ENCODE peak calls at places on chromosomes 5 and 9, in five cellular contexts. M, I, Q, B and Z are unnamed samples.

GRCh38 chr9:36298566-36298965 is 40.3 kb upstream of the GNE start:
- DNase-seq in M (no peak), I (no peak), Q (peak; percentile 14), B (no peak), Z (no peak)

GRCh38 chr5:158084292-158084691 is 225.3 kb upstream of the CLINT1 start:
- DNase-seq in M (peak; percentile 25), I (no peak), Q (peak; percentile 86), B (no peak), Z (peak; percentile 74)

GRCh38 chr5:111163000-111163399 is 61.2 kb upstream of the CAMK4 start:
- DNase-seq in M (no peak), I (no peak), Q (no peak), B (no peak), Z (no peak)

GRCh38 chr9:86434039-86434726 is 80.0 kb upstream of the TUT7 start:
- DNase-seq in M (peak; percentile 67), I (no peak), Q (peak; percentile 83), B (no peak), Z (peak; percentile 56)

GRCh38 chr9:104961701-104962359 is 33.9 kb upstream of the ABCA1 start:
- DNase-seq in M (peak; percentile 36), I (no peak), Q (peak; percentile 54), B (no peak), Z (peak; percentile 36)

GRCh38 chr9:116285320-116285719 is 131.7 kb downstream of the PAPPA start:
- DNase-seq in M (no peak), I (no peak), Q (no peak), B (no peak), Z (no peak)

GRCh38 chr5:159619826-159620225 is 289.5 kb upstream of the IL12B start:
- DNase-seq in M (no peak), I (no peak), Q (no peak), B (no peak), Z (no peak)

GRCh38 chr9:21904371-21904770 is 89.8 kb downstream of the CDKN2A start:
- DNase-seq in M (no peak), I (no peak), Q (peak; percentile 77), B (peak; percentile 3), Z (no peak)

GRCh38 chr5:159310492-159310891 is 19.8 kb downstream of the IL12B start:
- DNase-seq in M (peak; percentile 59), I (no peak), Q (no peak), B (no peak), Z (peak; percentile 42)

GRCh38 chr9:136367296-136368145 is 4.0 kb upstream of the DNLZ start:
- DNase-seq in M (no peak), I (no peak), Q (no peak), B (no peak), Z (no peak)

GRCh38 chr5:6847896-6848295 is 134.7 kb downstream of the TENT4A start:
- DNase-seq in M (no peak), I (no peak), Q (no peak), B (no peak), Z (no peak)

GRCh38 chr9:111287127-111287526 is 42.9 kb downstream of the OR2K2 start:
- DNase-seq in M (peak; percentile 55), I (no peak), Q (peak; percentile 66), B (peak; percentile 42), Z (peak; percentile 39)

GRCh38 chr9:69758981-69759477 is 782 bp downstream of the PTAR1 start:
- DNase-seq in M (peak; percentile 9), I (no peak), Q (peak; percentile 23), B (no peak), Z (peak; percentile 30)

GRCh38 chr5:43066799-43067741 is 27.0 kb upstream of the ANXA2R start:
- DNase-seq in M (peak; percentile 92), I (peak; percentile 87), Q (peak; percentile 93), B (no peak), Z (peak; percentile 91)

GRCh38 chr5:156800982-156801381 is 49.1 kb upstream of the PPP1R2B start:
- DNase-seq in M (no peak), I (no peak), Q (no peak), B (no peak), Z (no peak)

GRCh38 chr5:142697846-142698245 is 12.0 kb upstream of the FGF1 start:
- DNase-seq in M (no peak), I (no peak), Q (peak; percentile 64), B (no peak), Z (peak; percentile 71)

GRCh38 chr5:169856571-169856970 is 123.7 kb downstream of the INSYN2B start:
- DNase-seq in M (peak; percentile 88), I (no peak), Q (peak; percentile 91), B (peak; percentile 62), Z (peak; percentile 65)

GRCh38 chr5:103224894-103225246 is 33.7 kb upstream of the MACIR start:
- DNase-seq in M (no peak), I (no peak), Q (no peak), B (no peak), Z (no peak)

GRCh38 chr9:23820731-23821399 is 5.2 kb downstream of the ELAVL2 start:
- DNase-seq in M (peak; percentile 58), I (no peak), Q (no peak), B (no peak), Z (peak; percentile 18)

GRCh38 chr9:13899924-13900323 is 414.0 kb downstream of the NFIB start:
- DNase-seq in M (peak; percentile 43), I (no peak), Q (no peak), B (no peak), Z (peak; percentile 65)

DNA sequence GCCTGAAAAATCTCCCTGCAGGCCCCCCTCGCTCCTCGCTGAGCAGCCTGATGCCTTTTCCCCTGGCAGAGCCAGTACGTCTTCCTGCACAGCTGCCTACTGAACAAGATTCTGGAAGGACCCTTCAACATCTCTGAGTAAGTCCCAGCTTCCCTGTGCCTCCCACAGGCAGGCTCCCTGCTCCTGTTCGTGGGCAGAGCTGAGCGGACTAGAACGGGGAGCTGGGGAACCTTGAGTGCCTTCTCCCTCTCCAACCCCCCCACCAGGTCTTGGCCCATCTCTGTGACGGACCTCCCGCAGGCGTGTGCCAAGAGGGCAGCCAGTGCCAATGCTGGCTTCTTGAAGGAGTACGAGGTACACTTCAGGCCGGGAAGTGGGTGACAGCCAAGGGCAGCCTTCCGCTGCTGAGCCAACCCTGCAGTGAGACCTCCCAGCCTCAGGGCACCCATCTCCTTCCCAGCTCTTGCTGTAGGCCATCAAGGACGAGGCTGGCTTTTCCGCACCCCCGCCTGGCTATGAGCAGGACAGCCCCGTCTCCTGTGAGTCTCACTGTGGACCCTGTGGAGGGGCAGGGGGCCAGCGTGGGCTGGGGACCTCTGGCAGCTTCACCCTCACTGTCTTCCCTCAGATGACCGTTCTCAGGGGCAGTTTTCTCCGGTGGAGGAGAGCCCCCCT is 21.1 kb upstream of the SPTLC1 start:
- DNase-seq in M (no peak), I (no peak), Q (no peak), B (no peak), Z (no peak)
- TF ChIP-seq CTCF in M (no peak), I (no peak), Q (no peak), B (no peak), Z (no peak)

GRCh38 chr5:132227485-132228240 is at the start of gene P4HA2:
- DNase-seq in M (peak; percentile 77), I (peak; percentile 34), Q (peak; percentile 67), B (no peak), Z (peak; percentile 86)
- TF ChIP-seq CTCF in M (no peak), I (no peak), Q (no peak), B (no peak), Z (peak; percentile 21)

DNA sequence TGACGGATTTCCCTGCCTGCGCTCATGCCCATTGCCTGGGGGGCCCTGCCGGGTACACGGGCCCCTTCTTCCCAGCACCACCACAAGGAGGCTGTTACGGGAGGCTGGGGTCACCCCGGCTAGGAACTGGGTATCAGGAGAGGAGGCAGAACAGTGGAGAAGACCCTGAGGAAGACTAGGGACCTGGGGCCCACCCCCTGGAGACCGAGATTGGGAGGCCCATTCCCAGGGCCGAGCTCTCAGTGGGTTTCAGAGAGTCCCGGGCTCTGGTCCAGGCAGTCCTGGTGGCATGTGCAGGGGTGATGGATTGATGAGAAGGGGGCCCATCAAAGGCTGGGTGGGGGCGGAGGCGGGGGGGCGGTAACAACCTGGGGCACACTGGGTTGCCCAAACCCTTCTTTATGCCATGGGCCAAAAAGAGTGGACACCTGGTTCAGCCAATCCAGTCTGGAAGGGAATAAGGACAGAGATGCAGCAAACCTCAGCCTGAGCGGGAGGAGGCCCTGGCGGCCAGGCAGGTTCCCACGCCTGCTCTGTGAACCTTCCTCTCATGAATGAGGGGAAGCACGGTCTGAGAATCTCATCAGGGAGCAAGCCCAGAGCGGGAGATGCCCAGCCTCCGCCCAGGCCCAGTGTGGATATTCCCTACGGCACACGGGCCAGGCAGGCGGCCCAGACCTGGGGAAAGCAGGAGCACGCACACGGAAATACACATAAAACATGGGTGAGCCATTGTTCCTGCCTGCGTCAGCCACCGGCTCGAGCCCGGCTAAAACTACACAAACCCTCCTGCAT is 785 bp upstream of the P4HA2 start:
- DNase-seq in M (no peak), I (no peak), Q (no peak), B (no peak), Z (no peak)
- TF ChIP-seq CTCF in M (peak; percentile 4), I (no peak), Q (no peak), B (peak; percentile 11), Z (no peak)

GRCh38 chr5:74988273-74988983 is 63.9 kb downstream of the GCNT4 start:
- DNase-seq in M (no peak), I (no peak), Q (no peak), B (no peak), Z (no peak)
- TF ChIP-seq CTCF in M (no peak), I (no peak), Q (no peak), B (no peak), Z (no peak)

GRCh38 chr5:149432861-149433462 is 53.9 kb upstream of the IL17B start:
- DNase-seq in M (no peak), I (no peak), Q (no peak), B (no peak), Z (no peak)

GRCh38 chr5:149432377-149432776 is 53.3 kb upstream of the IL17B start:
- DNase-seq in M (no peak), I (no peak), Q (no peak), B (no peak), Z (no peak)

GRCh38 chr5:149428032-149428431 is 48.9 kb upstream of the IL17B start:
- DNase-seq in M (no peak), I (no peak), Q (no peak), B (no peak), Z (no peak)

GRCh38 chr5:149427374-149427773 is 48.3 kb upstream of the IL17B start:
- DNase-seq in M (no peak), I (no peak), Q (no peak), B (no peak), Z (no peak)

DNA sequence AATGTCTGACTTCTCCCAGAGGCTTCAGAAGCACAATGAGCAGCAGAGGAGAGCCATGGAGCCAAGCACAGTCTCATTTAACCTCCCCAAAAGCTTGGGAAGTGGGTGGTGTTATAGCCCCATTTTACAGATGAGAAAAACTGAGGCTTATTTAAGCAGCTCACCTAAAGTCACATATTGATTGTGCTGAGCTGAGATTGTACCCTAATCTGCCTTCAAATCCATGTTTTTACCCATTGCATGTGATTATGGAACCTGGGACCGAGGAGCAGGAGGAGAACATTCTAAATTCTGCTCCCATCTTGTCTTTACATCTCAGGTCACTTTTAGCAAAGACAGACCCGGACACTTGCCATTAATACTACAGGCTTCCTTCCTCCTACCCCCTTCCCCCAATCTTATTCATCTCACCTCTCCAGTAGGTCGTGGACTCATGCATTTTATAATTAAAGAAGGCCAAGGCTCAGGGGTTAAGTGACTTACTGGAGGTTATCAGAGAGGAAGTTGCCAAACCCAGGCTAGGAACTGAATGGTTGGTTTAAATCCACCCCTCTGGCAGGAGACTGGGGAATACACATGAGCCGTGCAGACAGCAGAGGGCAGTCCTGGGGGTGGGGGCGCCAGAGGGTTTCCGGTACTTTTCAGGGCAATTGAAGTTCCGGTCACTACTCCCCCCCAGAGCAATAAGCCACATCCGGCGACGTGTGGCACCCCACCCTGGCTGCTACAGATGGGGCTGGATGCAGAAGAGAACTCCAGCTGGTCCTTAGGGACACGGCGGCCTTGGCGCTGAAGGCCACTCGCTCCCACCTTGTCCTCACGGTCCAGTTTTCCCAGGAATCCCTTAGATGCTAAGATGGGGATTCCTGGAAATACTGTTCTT is 51.0 kb upstream of the IL17B start:
- DNase-seq in M (no peak), I (no peak), Q (no peak), B (no peak), Z (no peak)
- TF ChIP-seq CTCF in M (no peak), I (no peak), Q (peak; percentile 4), B (peak; percentile 24), Z (no peak)